ENCODE peak calls at places on chromosome 17, in six cellular contexts. Z, T, Q, W, U and P are unnamed samples. For H3K4me1, the result is how much of the 10 kb centered on the place peaks cover.

GRCh38 chr17:48181653-48182052 is 74.1 kb downstream of the SNX11 start:
- DNase-seq in Z (no peak), U (no peak), T (no peak), Q (peak), W (no peak), P (no peak)

GRCh38 chr17:64998436-64999190 is 57.9 kb downstream of the GNA13 start:
- DNase-seq in W (no peak), Z (no peak), T (no peak), U (no peak), Q (no peak), P (no peak)

GRCh38 chr17:80835816-80836657 is 155.6 kb upstream of the CHMP6 start:
- DNase-seq in W (peak), Z (no peak), T (no peak), Q (no peak), U (no peak), P (no peak)

GRCh38 chr17:73352261-73352660 is 40.5 kb upstream of the CDC42EP4 start:
- DNase-seq in Q (no peak), T (no peak), W (no peak), U (no peak), Z (no peak), P (no peak)

GRCh38 chr17:30332057-30332542 is 1.8 kb downstream of the TMIGD1 start:
- DNase-seq in W (no peak), Z (no peak), Q (peak), U (peak), T (no peak), P (no peak)

GRCh38 chr17:32659419-32659842 is 172.6 kb downstream of the CDK5R1 start:
- DNase-seq in T (peak), W (peak), U (peak), Z (peak), Q (peak), P (peak)

GRCh38 chr17:68909066-68909465 is 46.1 kb downstream of the ABCA8 start:
- DNase-seq in Z (peak), Q (peak), W (no peak), U (no peak), T (peak), P (peak)

GRCh38 chr17:65807361-65807760 is 245.9 kb upstream of the AXIN2 start:
- DNase-seq in W (no peak), Q (no peak), T (no peak), Z (no peak), U (no peak), P (no peak)

GRCh38 chr17:18326039-18326438 is 10.9 kb downstream of the SMCR8 start:
- DNase-seq in W (no peak), U (no peak), Q (no peak), Z (no peak), T (no peak), P (no peak)

GRCh38 chr17:61555127-61555531 is 35.9 kb downstream of the NACA2 start:
- DNase-seq in Z (no peak), W (no peak), T (no peak), Q (no peak), U (no peak), P (no peak)

GRCh38 chr17:38746893-38747384 is 1.2 kb downstream of the PCGF2 start:
- DNase-seq in T (no peak), Z (no peak), W (no peak), U (no peak), Q (no peak), P (no peak)
- H3K4me1 ChIP-seq in T (under half), Z (half or more), W (under half), U (under half), Q (half or more), P (under half)

DNA sequence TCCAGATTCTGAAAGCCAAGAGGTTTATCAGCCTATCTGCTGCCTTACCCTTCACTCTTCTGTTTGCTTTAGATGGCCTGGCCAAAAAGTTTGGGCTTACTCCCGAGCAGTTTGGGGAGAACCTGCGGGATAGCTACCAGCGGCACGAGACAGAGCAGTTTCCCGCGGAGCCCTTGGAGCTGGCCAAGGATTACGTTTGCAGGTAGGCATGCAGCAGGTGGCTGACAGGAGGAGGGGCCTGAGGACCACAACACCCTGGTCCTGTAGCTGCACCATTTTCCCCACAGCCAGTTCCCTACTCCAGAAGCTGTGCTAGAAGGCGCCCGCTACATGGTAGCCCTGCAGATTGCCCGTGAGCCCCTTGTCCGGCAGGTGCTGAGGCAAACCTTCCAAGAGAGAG is 20.6 kb downstream of the SUPT6H start:
- DNase-seq in Z (no peak), W (no peak), Q (no peak), U (no peak), T (no peak), P (no peak)
- H3K4me1 ChIP-seq in Z (under half), W (under half), Q (under half), U (under half), T (under half), P (under half)

GRCh38 chr17:7839890-7840260 is 5.9 kb downstream of the KDM6B start:
- DNase-seq in U (no peak), T (no peak), Q (peak), Z (no peak), W (no peak), P (no peak)

GRCh38 chr17:7841309-7841621 is 7.2 kb downstream of the KDM6B start:
- DNase-seq in Q (no peak), U (no peak), T (no peak), W (no peak), Z (no peak), P (no peak)

GRCh38 chr17:7839199-7839889 is 5.3 kb downstream of the KDM6B start:
- DNase-seq in Z (no peak), W (peak), T (peak), Q (peak), U (no peak), P (no peak)

GRCh38 chr17:7840875-7841274 is 6.9 kb downstream of the KDM6B start:
- DNase-seq in W (no peak), U (no peak), T (no peak), Z (no peak), Q (no peak), P (no peak)

DNA sequence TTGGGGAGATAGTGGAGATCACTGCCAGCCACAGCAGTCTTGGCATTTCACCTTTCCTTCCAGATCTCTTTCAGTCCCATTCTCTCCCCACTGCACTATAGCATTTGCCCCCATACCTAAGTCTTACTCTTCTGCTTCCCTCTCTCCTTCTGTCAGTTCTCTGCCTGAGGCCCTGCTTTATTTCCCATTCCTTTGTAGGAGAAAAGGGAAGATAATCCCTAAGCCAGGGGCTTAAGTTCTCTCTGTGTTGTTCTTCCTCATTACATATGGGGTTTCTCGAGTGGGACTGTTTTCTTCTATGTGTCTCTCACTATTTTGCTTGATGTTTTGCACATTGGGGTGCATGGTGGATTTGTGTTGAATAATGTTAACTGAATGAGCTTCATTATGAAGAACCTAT is 6.4 kb downstream of the KDM6B start:
- DNase-seq in U (no peak), T (no peak), Z (no peak), W (no peak), Q (no peak), P (no peak)
- H3K4me1 ChIP-seq in U (half or more), T (under half), Z (under half), W (under half), Q (under half), P (under half)

GRCh38 chr17:82690786-82691489 is 7.6 kb downstream of the RAB40B start:
- DNase-seq in W (no peak), T (no peak), U (no peak), Z (no peak), Q (no peak), P (no peak)
- H3K4me1 ChIP-seq in W (under half), T (under half), U (under half), Z (under half), Q (under half), P (under half)

GRCh38 chr17:45286286-45286685 is 24.4 kb upstream of the SPATA32 start:
- DNase-seq in U (no peak), Z (no peak), T (no peak), W (no peak), Q (no peak), P (no peak)
- H3K4me1 ChIP-seq in U (under half), Z (half or more), T (under half), W (under half), Q (under half), P (under half)

GRCh38 chr17:75128694-75129505 is 2.6 kb downstream of the NT5C start:
- DNase-seq in U (no peak), T (no peak), Z (no peak), Q (no peak), W (peak), P (no peak)

GRCh38 chr17:75125984-75126383 is 5.6 kb downstream of the NT5C start:
- DNase-seq in Z (no peak), Q (no peak), T (no peak), W (no peak), U (no peak), P (no peak)

GRCh38 chr17:75126954-75127353 is 4.6 kb downstream of the NT5C start:
- DNase-seq in Z (no peak), Q (no peak), U (no peak), W (no peak), T (no peak), P (no peak)

GRCh38 chr17:75124819-75125162 is 6.8 kb downstream of the NT5C start:
- DNase-seq in Z (no peak), Q (no peak), W (no peak), U (no peak), T (no peak), P (no peak)

GRCh38 chr17:75124041-75124818 is 7.3 kb downstream of the NT5C start:
- DNase-seq in U (peak), T (peak), Z (peak), Q (peak), W (peak), P (peak)
- H3K4me1 ChIP-seq in U (under half), T (under half), Z (under half), Q (under half), W (under half), P (under half)

DNA sequence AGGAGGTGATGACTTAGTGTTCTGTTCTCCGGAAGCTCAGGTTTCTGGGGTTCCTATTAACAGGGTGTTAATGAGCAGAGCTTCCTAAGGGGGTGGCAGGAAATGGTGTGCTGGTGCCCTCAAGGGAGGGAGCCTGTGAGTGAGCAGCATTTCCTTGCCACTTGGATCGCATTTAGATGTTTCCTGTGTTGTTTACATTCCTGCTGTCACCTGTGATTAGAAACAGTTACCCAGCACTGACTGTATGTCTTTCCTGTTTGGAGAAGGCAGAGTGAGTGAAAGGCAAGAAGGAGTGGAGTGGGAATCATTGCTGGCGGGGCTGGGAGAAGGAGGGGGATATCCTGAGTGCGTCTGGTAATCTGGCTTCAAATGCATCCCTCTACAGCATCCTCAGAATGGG is 214.6 kb downstream of the CCDC182 start:
- DNase-seq in W (no peak), Z (no peak), U (no peak), T (no peak), Q (peak), P (no peak)
- H3K4me1 ChIP-seq in W (under half), Z (under half), U (under half), T (under half), Q (under half), P (under half)